ENCODE peak calls at places on chromosomes 6 and 20, in eight cellular contexts. M is upper lobe of right lung; V is Right ventricle myocardium superior; P is EH; H is bronchial epithelial cell; W is uterus; G is cerebellar cortex; R is activated CD4-positive, CD25-positive, alpha-beta regulatory T cell. E is an unnamed sample.

GRCh38 chr6:104462811-104463599 is 396.7 kb downstream of the HACE1 start:
- DNase-seq in V (no peak), H (no peak), W (no peak), G (no peak), R (no peak), M (no peak), P (no peak), E (no peak)

GRCh38 chr6:98657764-98658163 is 176.6 kb upstream of the POU3F2 start:
- DNase-seq in M (peak), H (peak), G (no peak), W (no peak), V (no peak), R (no peak), P (peak), E (no peak)

GRCh38 chr6:83062225-83062624 is 3.4 kb downstream of the UBE3D start:
- DNase-seq in H (no peak), G (no peak), M (no peak), P (peak), V (no peak), R (no peak), W (no peak), E (no peak)

GRCh38 chr20:41483553-41483930 is 116.9 kb upstream of the EMILIN3 start:
- DNase-seq in W (no peak), G (no peak), V (no peak), H (no peak), M (no peak), P (peak), R (no peak), E (no peak)

GRCh38 chr6:75609639-75610590 is 8.2 kb downstream of the SENP6 start:
- DNase-seq in P (peak), M (no peak), V (no peak), R (no peak), G (no peak), H (peak), W (no peak), E (no peak)

GRCh38 chr6:158835616-158836221 is 16.6 kb upstream of the EZR start:
- DNase-seq in P (no peak), G (no peak), W (no peak), V (peak), H (peak), M (peak), R (no peak), E (no peak)

GRCh38 chr6:23213651-23214050 is 644.3 kb downstream of the HDGFL1 start:
- DNase-seq in W (no peak), H (peak), R (no peak), G (no peak), V (no peak), M (no peak), P (peak), E (no peak)

GRCh38 chr20:3749689-3750639 is 17.5 kb downstream of the HSPA12B start:
- DNase-seq in R (peak), M (no peak), G (no peak), W (no peak), H (no peak), P (no peak), V (no peak), E (peak)

GRCh38 chr6:108118359-108118724 is 43.8 kb upstream of the OSTM1 start:
- DNase-seq in M (no peak), H (no peak), R (no peak), V (no peak), G (no peak), W (no peak), P (no peak), E (no peak)

GRCh38 chr6:43926644-43927524 is 156.9 kb downstream of the VEGFA start:
- DNase-seq in V (no peak), R (no peak), M (peak), G (no peak), P (peak), W (peak), H (peak), E (peak)

GRCh38 chr6:163834226-163834970 is 419.9 kb downstream of the QKI start:
- DNase-seq in G (no peak), M (no peak), P (no peak), R (no peak), W (no peak), V (no peak), H (no peak), E (no peak)

E was measured in retina.